ENCODE peak calls at places on chromosomes 7 and 10, in seven cellular contexts. C, O, X, Y, P, B and S are unnamed samples.

GRCh38 chr7:87874066-87874465 is 2.1 kb downstream of the SLC25A40 start:
- DNase-seq in P (no peak), X (no peak), B (no peak), O (no peak), Y (no peak), C (no peak), S (no peak)

GRCh38 chr10:121928528-121928884 is 675 bp upstream of the ATE1 start:
- DNase-seq in X (no peak), C (no peak), P (no peak), O (peak), B (no peak), Y (peak), S (no peak)

GRCh38 chr10:129760003-129760315 is 204.1 kb downstream of the EBF3 start:
- DNase-seq in X (no peak), C (no peak), Y (no peak), B (no peak), P (no peak), O (no peak), S (no peak)

GRCh38 chr7:17968791-17969715 is 28.8 kb upstream of the SNX13 start:
- DNase-seq in B (no peak), X (no peak), Y (no peak), C (no peak), P (no peak), O (no peak), S (no peak)

GRCh38 chr10:35322636-35323035 is 13.7 kb upstream of the CCNY start:
- DNase-seq in Y (no peak), B (no peak), X (no peak), O (no peak), P (no peak), C (no peak), S (no peak)

GRCh38 chr7:150852371-150852905 is at the start of gene AOC1:
- DNase-seq in C (no peak), Y (no peak), X (peak), P (no peak), B (no peak), O (no peak), S (no peak)

GRCh38 chr10:96991313-96991841 is 159.3 kb downstream of the LCOR start:
- DNase-seq in P (peak), C (no peak), B (no peak), O (peak), Y (peak), X (no peak), S (no peak)

GRCh38 chr7:136066304-136067143 is 89.4 kb upstream of the MTPN start:
- DNase-seq in P (no peak), B (no peak), Y (no peak), X (no peak), O (no peak), C (no peak), S (no peak)

GRCh38 chr10:47217123-47217522 is 82.9 kb upstream of the GDF10 start:
- DNase-seq in C (no peak), O (no peak), Y (no peak), X (no peak), P (no peak), B (no peak), S (no peak)

GRCh38 chr10:72333111-72334012 is 21.4 kb downstream of the DNAJB12 start:
- DNase-seq in O (no peak), X (no peak), Y (no peak), P (no peak), B (no peak), C (peak), S (no peak)

GRCh38 chr10:63593576-63593975 is 72.4 kb downstream of the REEP3 start:
- DNase-seq in Y (peak), P (no peak), O (peak), B (no peak), X (no peak), C (no peak), S (no peak)

GRCh38 chr7:64768824-64769223 is 25.4 kb upstream of the ZNF138 start:
- DNase-seq in Y (no peak), O (no peak), P (no peak), C (no peak), X (no peak), B (no peak), S (no peak)

GRCh38 chr10:92387289-92387940 is 96.4 kb downstream of the MARCHF5 start:
- DNase-seq in B (peak), O (peak), X (no peak), C (peak), Y (peak), P (peak), S (peak)

GRCh38 chr7:42964849-42965805 is 33.0 kb downstream of the MRPL32 start:
- DNase-seq in P (no peak), Y (peak), C (no peak), O (no peak), X (no peak), B (no peak), S (no peak)

GRCh38 chr7:96414931-96415292 is 93.0 kb upstream of the SLC25A13 start:
- DNase-seq in C (peak), X (peak), O (peak), P (peak), Y (peak), B (no peak), S (peak)

GRCh38 chr7:150503155-150503554 is 11.5 kb upstream of the GIMAP7 start:
- DNase-seq in X (no peak), Y (no peak), C (no peak), P (no peak), B (no peak), O (no peak), S (no peak)

GRCh38 chr10:77381750-77382149 is 255.9 kb downstream of the KCNMA1 start:
- DNase-seq in X (no peak), C (no peak), O (no peak), P (no peak), Y (no peak), B (no peak), S (no peak)

GRCh38 chr10:22631185-22631584 is 83.2 kb downstream of the PIP4K2A start:
- DNase-seq in C (no peak), B (no peak), X (no peak), P (no peak), Y (no peak), O (no peak), S (no peak)

GRCh38 chr10:58755688-58756087 is 243.0 kb downstream of the BICC1 start:
- DNase-seq in B (no peak), X (peak), O (peak), P (peak), Y (peak), C (no peak), S (no peak)

GRCh38 chr10:111455776-111456426 is 379.1 kb downstream of the ADRA2A start:
- DNase-seq in P (peak), B (no peak), O (no peak), C (no peak), X (no peak), Y (no peak), S (no peak)

GRCh38 chr7:82109288-82109687 is 334.3 kb downstream of the CACNA2D1 start:
- DNase-seq in X (no peak), O (peak), P (peak), C (peak), Y (peak), B (no peak), S (no peak)

GRCh38 chr7:155457544-155458316 is at the start of gene EN2:
- DNase-seq in O (no peak), X (no peak), Y (no peak), C (peak), B (no peak), P (no peak), S (no peak)

GRCh38 chr7:2582006-2582735 is 23.4 kb downstream of the IQCE start:
- DNase-seq in X (no peak), O (no peak), Y (no peak), P (no peak), B (no peak), C (no peak), S (no peak)

GRCh38 chr7:43199333-43199732 is 86.9 kb downstream of the HECW1 start:
- DNase-seq in Y (peak), O (peak), B (no peak), P (no peak), C (peak), X (no peak), S (no peak)

GRCh38 chr7:93097388-93097787 is 20.4 kb downstream of the SAMD9 start:
- DNase-seq in C (no peak), P (no peak), B (no peak), Y (no peak), X (no peak), O (no peak), S (no peak)

GRCh38 chr10:66795871-66796270 is 130.0 kb upstream of the LRRTM3 start:
- DNase-seq in C (no peak), P (no peak), X (no peak), Y (no peak), B (no peak), O (no peak), S (no peak)

GRCh38 chr10:100502926-100503480 is 16.7 kb downstream of the SEC31B start:
- DNase-seq in P (no peak), C (no peak), B (no peak), Y (peak), X (no peak), O (no peak), S (no peak)

GRCh38 chr10:93652857-93653256 is 40.5 kb downstream of the PDE6C start:
- DNase-seq in P (no peak), Y (peak), O (peak), B (no peak), C (peak), X (no peak), S (no peak)

GRCh38 chr10:43202224-43202656 is 64.0 kb downstream of the CSGALNACT2 start:
- DNase-seq in P (no peak), Y (peak), B (no peak), C (peak), O (no peak), X (peak), S (no peak)

GRCh38 chr10:5317547-5318107 is 47.1 kb upstream of the UCN3 start:
- DNase-seq in P (peak), C (peak), O (peak), Y (peak), X (no peak), B (no peak), S (no peak)

GRCh38 chr10:119281581-119282071 is 74.3 kb downstream of the GRK5 start:
- DNase-seq in Y (peak), C (no peak), B (no peak), O (no peak), X (peak), P (no peak), S (no peak)

GRCh38 chr10:73956476-73957338 is 41.2 kb upstream of the VCL start:
- DNase-seq in B (no peak), Y (peak), P (no peak), O (peak), C (no peak), X (no peak), S (no peak)

GRCh38 chr7:378551-379455 is 88.8 kb downstream of the FOXL3 start:
- DNase-seq in X (peak), C (no peak), P (no peak), B (no peak), O (no peak), Y (no peak), S (no peak)

GRCh38 chr7:128168667-128169210 is 72.3 kb upstream of the LEP start:
- DNase-seq in P (no peak), B (peak), C (peak), X (peak), O (no peak), Y (no peak), S (peak)

GRCh38 chr7:19405546-19405945 is 260.3 kb upstream of the FERD3L start:
- DNase-seq in P (peak), Y (peak), X (no peak), B (no peak), O (peak), C (no peak), S (no peak)

GRCh38 chr7:68158686-68159255 is 1162.1 kb downstream of the TYW1 start:
- DNase-seq in B (no peak), O (no peak), C (no peak), X (no peak), Y (no peak), P (no peak), S (no peak)

GRCh38 chr7:72415586-72415985 is 3.4 kb upstream of the CALN1 start:
- DNase-seq in Y (no peak), O (no peak), B (no peak), P (no peak), C (no peak), X (no peak), S (no peak)

GRCh38 chr10:71927159-71927558 is 37.0 kb upstream of the CHST3 start:
- DNase-seq in P (no peak), O (no peak), C (no peak), X (no peak), Y (no peak), B (no peak), S (no peak)